ENCODE peak calls at places on chromosome 1, in nine cellular contexts. L is lower leg skin, S is WTC11, E is heart right ventricle, G is GM20000, X is A549, I is fibroblast of mammary gland, A is epithelial cell of esophagus, J is foreskin fibroblast. D is an unnamed sample.

GRCh38 chr1:81679972-81680371 is 120.8 kb upstream of the ADGRL2 start:
- DNase-seq in L (no peak), S (no peak), E (no peak), G (no peak), X (no peak), I (peak; percentile 70), A (peak; percentile 68), J (peak; percentile 83), D (no peak)

GRCh38 chr1:198443374-198444233 is 96.9 kb downstream of the ATP6V1G3 start:
- DNase-seq in L (no peak), S (no peak), E (no peak), G (no peak), X (peak; percentile 64), I (peak; percentile 97), A (peak; percentile 99), J (peak; percentile 95), D (no peak)

GRCh38 chr1:85894651-85895050 is 186.4 kb upstream of the ZNHIT6 start:
- DNase-seq in L (peak; percentile 26), S (peak; percentile 45), E (peak; percentile 7), G (peak; percentile 37), X (peak; percentile 16), I (peak; percentile 44), A (peak; percentile 34), J (peak; percentile 54), D (no peak)

GRCh38 chr1:197782719-197783328 is 7.5 kb upstream of the DENND1B start:
- DNase-seq in L (no peak), S (no peak), E (no peak), G (no peak), X (no peak), I (no peak), A (no peak), J (peak; percentile 26), D (no peak)

GRCh38 chr1:9275567-9276034 is 17.1 kb upstream of the SPSB1 start:
- DNase-seq in L (peak; percentile 65), S (no peak), E (no peak), G (peak; percentile 85), X (no peak), I (peak; percentile 93), A (peak; percentile 90), J (peak; percentile 89), D (no peak)

GRCh38 chr1:204258213-204259115 is 44.7 kb upstream of the GOLT1A start:
- DNase-seq in L (no peak), S (peak; percentile 86), E (peak; percentile 59), G (peak; percentile 58), X (peak; percentile 85), I (peak; percentile 57), A (peak; percentile 66), J (peak; percentile 84), D (peak; percentile 97)

GRCh38 chr1:155081472-155082300 is 3.0 kb downstream of the EFNA3 start:
- DNase-seq in L (no peak), S (peak; percentile 41), E (no peak), G (no peak), X (no peak), I (no peak), A (peak; percentile 10), J (peak; percentile 30), D (no peak)

GRCh38 chr1:112527266-112528010 is 18.7 kb downstream of the WNT2B start:
- DNase-seq in L (no peak), S (no peak), E (no peak), G (no peak), X (no peak), I (peak; percentile 74), A (no peak), J (peak; percentile 77), D (no peak)

GRCh38 chr1:228270032-228270431 is 62.2 kb downstream of the OBSCN start:
- DNase-seq in L (no peak), S (no peak), E (no peak), G (no peak), X (no peak), I (peak; percentile 61), A (peak; percentile 36), J (peak; percentile 75), D (no peak)

GRCh38 chr1:8409107-8409506 is 91.2 kb downstream of the SLC45A1 start:
- DNase-seq in L (no peak), S (no peak), E (peak; percentile 44), G (no peak), X (no peak), I (peak; percentile 81), A (peak; percentile 47), J (peak; percentile 74), D (no peak)

GRCh38 chr1:60911980-60912692 is 170.2 kb upstream of the NFIA start:
- DNase-seq in L (peak; percentile 35), S (peak; percentile 46), E (peak; percentile 56), G (no peak), X (no peak), I (no peak), A (no peak), J (no peak), D (no peak)

DNA sequence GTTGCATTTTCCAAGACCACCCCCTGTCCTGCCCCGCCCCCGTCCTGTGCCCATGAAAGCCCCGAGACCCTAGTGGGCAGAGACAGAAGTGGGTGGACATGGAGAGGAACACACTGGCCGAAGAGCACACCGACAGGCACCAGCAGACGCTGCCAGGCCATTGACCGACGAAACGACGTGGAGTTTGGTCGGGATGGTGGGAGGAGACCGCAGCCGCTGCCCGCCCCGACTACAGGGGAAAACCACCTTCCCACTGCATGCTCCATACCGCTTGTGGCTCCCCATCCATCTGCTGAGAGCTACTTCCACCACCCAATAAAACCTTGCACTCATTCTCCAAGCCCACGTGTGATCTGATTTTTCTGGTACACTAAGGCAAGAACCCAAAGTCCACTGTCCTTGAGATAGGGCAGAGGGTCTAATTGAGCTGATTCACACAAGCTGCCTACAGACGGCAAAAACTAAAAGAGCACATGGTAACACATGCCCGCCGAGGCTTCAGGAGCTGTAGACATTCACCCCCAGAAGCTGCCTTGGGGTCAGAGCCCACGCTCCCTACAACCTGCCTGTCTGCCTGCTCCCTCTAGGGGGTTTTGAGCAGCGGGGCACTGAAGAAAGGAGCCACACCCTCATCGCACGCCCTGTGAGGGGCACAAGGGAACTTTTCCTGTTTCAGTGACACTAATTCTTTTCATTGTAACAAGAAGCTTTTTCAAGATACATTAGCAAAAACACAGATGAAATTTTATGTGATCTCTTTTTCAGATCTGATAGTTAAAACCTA is 81.2 kb upstream of the RAB3GAP2 start:
- DNase-seq in L (no peak), S (peak; percentile 47), E (no peak), G (no peak), X (no peak), I (no peak), A (no peak), J (no peak), D (no peak)
- TF ChIP-seq CTCF in L (no peak), S (no peak), E (no peak), G (no peak), X (no peak), I (no peak), A (no peak), J (no peak), D (no peak)

GRCh38 chr1:2545754-2546514 is 10.2 kb upstream of the TNFRSF14 start:
- DNase-seq in L (peak; percentile 89), S (peak; percentile 93), E (peak; percentile 91), G (peak; percentile 98), X (peak; percentile 88), I (peak; percentile 58), A (peak; percentile 64), J (peak; percentile 89), D (peak; percentile 86)

GRCh38 chr1:2548068-2548589 is 8.0 kb upstream of the TNFRSF14 start:
- DNase-seq in L (peak; percentile 76), S (peak; percentile 87), E (peak; percentile 82), G (peak; percentile 80), X (peak; percentile 78), I (peak; percentile 57), A (peak; percentile 83), J (peak; percentile 87), D (peak; percentile 60)

GRCh38 chr1:2547210-2548067 is 8.7 kb upstream of the TNFRSF14 start:
- DNase-seq in L (no peak), S (no peak), E (peak; percentile 35), G (peak; percentile 80), X (no peak), I (no peak), A (no peak), J (no peak), D (no peak)

GRCh38 chr1:2544875-2545638 is 11.1 kb upstream of the TNFRSF14 start:
- DNase-seq in L (no peak), S (no peak), E (no peak), G (no peak), X (no peak), I (no peak), A (no peak), J (no peak), D (no peak)

GRCh38 chr1:2546515-2547209 is 9.5 kb upstream of the TNFRSF14 start:
- DNase-seq in L (peak; percentile 90), S (peak; percentile 83), E (peak; percentile 86), G (peak; percentile 92), X (peak; percentile 90), I (peak; percentile 55), A (peak; percentile 85), J (peak; percentile 93), D (peak; percentile 71)
- TF ChIP-seq CTCF in L (no peak), S (no peak), E (peak; percentile 26), G (no peak), X (no peak), I (no peak), A (no peak), J (no peak), D (no peak)

GRCh38 chr1:57393058-57393457 is 30.8 kb downstream of the DAB1 start:
- DNase-seq in L (no peak), S (no peak), E (no peak), G (no peak), X (no peak), I (no peak), A (no peak), J (no peak), D (no peak)
- TF ChIP-seq CTCF in L (no peak), S (no peak), E (no peak), G (no peak), X (no peak), I (no peak), A (no peak), J (no peak), D (no peak)

GRCh38 chr1:15283500-15283899 is 36.5 kb downstream of the FHAD1 start:
- DNase-seq in L (peak; percentile 55), S (no peak), E (peak; percentile 30), G (no peak), X (peak; percentile 69), I (peak; percentile 16), A (peak; percentile 98), J (no peak), D (no peak)
- TF ChIP-seq CTCF in L (no peak), S (no peak), E (peak; percentile 39), G (no peak), X (no peak), I (peak; percentile 1), A (peak; percentile 68), J (no peak), D (no peak)

GRCh38 chr1:200365897-200366426 is 43.9 kb downstream of the ZNF281 start:
- DNase-seq in L (no peak), S (peak; percentile 25), E (no peak), G (no peak), X (no peak), I (no peak), A (no peak), J (no peak), D (no peak)
- TF ChIP-seq CTCF in L (no peak), S (no peak), E (no peak), G (no peak), X (no peak), I (peak; percentile 7), A (no peak), J (no peak), D (no peak)

DNA sequence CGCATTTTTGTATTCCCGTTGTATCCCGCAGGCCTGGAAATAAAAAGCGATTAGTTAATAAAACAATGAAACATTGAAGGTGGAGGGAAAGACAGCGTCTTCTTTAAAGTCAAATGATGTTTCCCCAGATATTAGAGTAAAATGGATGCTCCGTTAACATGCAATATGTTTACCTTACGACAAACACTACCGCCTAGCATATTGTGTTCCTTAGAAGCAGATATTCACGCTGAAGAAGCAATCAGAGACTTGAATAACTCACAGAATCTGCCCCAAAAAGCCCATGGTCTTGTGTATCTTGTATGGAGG is 583 bp upstream of the B4GALT3 start:
- DNase-seq in L (no peak), S (no peak), E (no peak), G (no peak), X (no peak), I (no peak), A (no peak), J (no peak), D (no peak)
- TF ChIP-seq CTCF in L (no peak), S (no peak), E (no peak), G (no peak), X (no peak), I (no peak), A (no peak), J (no peak), D (no peak)

D was measured in D721Med.